ENCODE peak calls at places on chromosomes 4 and X, in eight cellular contexts. B is breast epithelium, S is HCT116, L is heart left ventricle, D is uterus, C is thyroid gland, Z is A549, N is suprapubic skin. R is an unnamed sample.

GRCh38 chr4:123587983-123588494 is 191.4 kb downstream of the SPRY1 start:
- DNase-seq in B (no peak), L (peak), S (peak), D (peak), N (peak), Z (peak), C (no peak), R (peak)

GRCh38 chr4:105707783-105708182 is 706 bp downstream of the INTS12 start:
- DNase-seq in B (no peak), C (no peak), N (no peak), Z (no peak), L (no peak), D (no peak), S (no peak), R (no peak)

GRCh38 chr4:185384877-185385465 is 10.8 kb downstream of the LRP2BP start:
- DNase-seq in B (no peak), C (no peak), N (no peak), L (no peak), Z (no peak), S (no peak), D (no peak), R (no peak)

GRCh38 chr4:87038837-87039715 is 104.3 kb downstream of the AFF1 start:
- DNase-seq in D (peak), S (no peak), N (peak), C (peak), B (peak), Z (peak), L (peak), R (peak)

GRCh38 chr4:145735777-145736176 is 55.8 kb downstream of the C4orf51 start:
- DNase-seq in N (no peak), Z (no peak), C (no peak), S (no peak), D (no peak), L (no peak), B (no peak), R (no peak)

GRCh38 chrX:22300130-22300529 is 27.4 kb downstream of the CBLL2 start:
- DNase-seq in N (no peak), L (peak), B (no peak), Z (no peak), S (peak), D (peak), C (peak), R (no peak)

GRCh38 chrX:148417934-148418333 is 82.5 kb upstream of the AFF2 start:
- DNase-seq in B (no peak), S (no peak), C (no peak), N (no peak), Z (no peak), L (no peak), D (no peak), R (no peak)

GRCh38 chr4:185465707-185466106 is 5.8 kb downstream of the CCDC110 start:
- DNase-seq in B (no peak), Z (no peak), D (no peak), N (no peak), C (no peak), S (no peak), L (no peak), R (no peak)

GRCh38 chr4:77193511-77194236 is 36.7 kb downstream of the CCNG2 start:
- DNase-seq in N (peak), B (peak), C (peak), D (peak), L (peak), Z (no peak), S (no peak), R (peak)

GRCh38 chrX:149372861-149373260 is 132.2 kb downstream of the IDS start:
- DNase-seq in N (no peak), D (no peak), B (no peak), C (no peak), S (no peak), L (no peak), Z (no peak), R (no peak)

GRCh38 chrX:45749375-45749774 is 548.7 kb upstream of the DIPK2B start:
- DNase-seq in Z (no peak), B (no peak), L (no peak), D (no peak), N (no peak), C (peak), S (no peak), R (no peak)

GRCh38 chr4:83618431-83618830 is 82.5 kb downstream of the GPAT3 start:
- DNase-seq in D (no peak), S (peak), B (no peak), Z (peak), C (peak), N (no peak), L (peak), R (no peak)

GRCh38 chrX:29488919-29489318 is 726.4 kb upstream of the MAGEB2 start:
- DNase-seq in Z (no peak), S (no peak), C (no peak), B (no peak), N (no peak), D (no peak), L (no peak), R (no peak)

GRCh38 chrX:96693407-96693806 is 8.8 kb downstream of the DIAPH2 start:
- DNase-seq in B (no peak), S (no peak), C (no peak), L (no peak), N (no peak), D (no peak), Z (no peak), R (no peak)

GRCh38 chr4:164977243-164978164 is at the start of gene TRIM61:
- DNase-seq in B (no peak), L (peak), S (no peak), N (no peak), D (no peak), C (peak), Z (no peak), R (no peak)

GRCh38 chr4:86831262-86832090 is 17.7 kb downstream of the SLC10A6 start:
- DNase-seq in S (peak), D (peak), C (peak), Z (peak), B (peak), L (no peak), N (no peak), R (no peak)

GRCh38 chr4:8307714-8308113 is 38.2 kb downstream of the HTRA3 start:
- DNase-seq in Z (no peak), N (peak), D (peak), C (no peak), B (no peak), L (no peak), S (no peak), R (peak)

GRCh38 chr4:19380600-19380999 is 871.1 kb upstream of the SLIT2 start:
- DNase-seq in N (no peak), B (no peak), C (no peak), Z (no peak), L (no peak), S (no peak), D (no peak), R (no peak)

GRCh38 chr4:69828828-69829227 is 31.1 kb downstream of the SULT1E1 start:
- DNase-seq in D (no peak), N (no peak), B (no peak), S (no peak), L (no peak), C (no peak), Z (no peak), R (no peak)

GRCh38 chr4:152247271-152247975 is 288.5 kb downstream of the FBXW7 start:
- DNase-seq in S (no peak), C (no peak), N (no peak), B (no peak), D (no peak), L (peak), Z (no peak), R (no peak)

GRCh38 chr4:144645621-144646522 is at the start of gene HHIP:
- DNase-seq in D (peak), S (no peak), C (no peak), Z (peak), L (peak), B (no peak), N (peak), R (no peak)
- TF ChIP-seq POLR2A in D (no peak), S (no peak), C (no peak), Z (no peak), L (no peak), B (no peak), N (no peak), R (no peak)

DNA sequence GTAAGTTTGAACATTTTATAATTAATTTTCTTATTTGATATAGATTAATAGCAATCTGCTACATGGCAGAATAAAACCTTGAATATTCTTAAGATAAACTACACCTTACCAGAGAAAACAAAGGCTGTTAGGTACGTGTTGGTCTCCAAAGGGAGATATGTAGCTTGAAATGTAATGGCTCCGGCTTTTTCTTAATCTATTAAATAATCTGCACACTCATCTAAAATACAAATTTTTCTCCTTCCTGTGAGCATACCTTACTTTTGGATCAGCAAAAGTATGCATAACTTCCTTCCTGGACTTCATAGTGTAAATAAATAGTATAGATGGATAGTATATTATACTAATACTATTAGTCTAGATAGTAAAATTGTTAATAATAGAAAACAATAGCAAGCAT is 141.3 kb downstream of the JADE1 start:
- DNase-seq in C (no peak), N (no peak), D (no peak), S (no peak), L (no peak), B (no peak), Z (no peak), R (no peak)
- TF ChIP-seq CTCF in C (no peak), N (no peak), D (no peak), S (no peak), L (no peak), B (no peak), Z (no peak), R (no peak)

GRCh38 chrX:100643943-100644587 is at the start of gene SRPX2:
- DNase-seq in L (peak), B (peak), N (no peak), S (peak), Z (peak), D (peak), C (no peak), R (peak)
- TF ChIP-seq POLR2A in L (no peak), B (no peak), N (peak), S (no peak), Z (no peak), D (no peak), C (no peak), R (no peak)

DNA sequence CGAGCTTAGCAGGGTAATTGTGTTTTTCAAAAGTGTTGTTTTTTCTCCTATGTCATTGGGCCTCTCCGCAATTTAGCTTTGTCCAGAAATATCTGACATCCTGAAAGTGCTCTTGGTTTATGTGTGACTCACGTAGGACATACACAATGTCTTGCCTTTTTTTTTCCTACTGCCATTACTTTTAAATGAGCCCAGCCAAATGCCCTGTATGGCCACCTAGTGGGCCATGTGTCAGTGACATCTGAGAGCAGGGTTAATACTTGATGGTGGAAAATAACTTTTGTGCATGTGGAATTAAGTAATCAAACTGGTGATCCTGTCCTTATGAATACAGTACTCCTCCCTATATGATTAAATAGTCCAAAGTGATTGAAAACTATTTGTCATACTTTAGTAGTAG is 1411.1 kb upstream of the TENM3 start:
- DNase-seq in S (no peak), D (no peak), B (no peak), Z (no peak), N (no peak), C (no peak), L (no peak), R (no peak)
- TF ChIP-seq CTCF in S (peak), D (no peak), B (no peak), Z (no peak), N (no peak), C (no peak), L (no peak), R (no peak)

GRCh38 chrX:64204252-64204651 is 1.3 kb downstream of the AMER1 start:
- DNase-seq in B (no peak), L (peak), C (no peak), D (peak), Z (no peak), S (no peak), N (no peak), R (no peak)

GRCh38 chrX:64205441-64205734 is at the start of gene AMER1:
- DNase-seq in B (no peak), D (no peak), N (peak), C (no peak), L (no peak), Z (no peak), S (no peak), R (peak)

GRCh38 chrX:64206556-64207162 is 1.2 kb upstream of the AMER1 start:
- DNase-seq in D (peak), N (no peak), B (peak), Z (no peak), C (peak), S (no peak), L (peak), R (no peak)

GRCh38 chrX:64204701-64205440 is 637 bp downstream of the AMER1 start:
- DNase-seq in D (peak), S (no peak), C (peak), B (peak), N (no peak), L (peak), Z (peak), R (peak)

DNA sequence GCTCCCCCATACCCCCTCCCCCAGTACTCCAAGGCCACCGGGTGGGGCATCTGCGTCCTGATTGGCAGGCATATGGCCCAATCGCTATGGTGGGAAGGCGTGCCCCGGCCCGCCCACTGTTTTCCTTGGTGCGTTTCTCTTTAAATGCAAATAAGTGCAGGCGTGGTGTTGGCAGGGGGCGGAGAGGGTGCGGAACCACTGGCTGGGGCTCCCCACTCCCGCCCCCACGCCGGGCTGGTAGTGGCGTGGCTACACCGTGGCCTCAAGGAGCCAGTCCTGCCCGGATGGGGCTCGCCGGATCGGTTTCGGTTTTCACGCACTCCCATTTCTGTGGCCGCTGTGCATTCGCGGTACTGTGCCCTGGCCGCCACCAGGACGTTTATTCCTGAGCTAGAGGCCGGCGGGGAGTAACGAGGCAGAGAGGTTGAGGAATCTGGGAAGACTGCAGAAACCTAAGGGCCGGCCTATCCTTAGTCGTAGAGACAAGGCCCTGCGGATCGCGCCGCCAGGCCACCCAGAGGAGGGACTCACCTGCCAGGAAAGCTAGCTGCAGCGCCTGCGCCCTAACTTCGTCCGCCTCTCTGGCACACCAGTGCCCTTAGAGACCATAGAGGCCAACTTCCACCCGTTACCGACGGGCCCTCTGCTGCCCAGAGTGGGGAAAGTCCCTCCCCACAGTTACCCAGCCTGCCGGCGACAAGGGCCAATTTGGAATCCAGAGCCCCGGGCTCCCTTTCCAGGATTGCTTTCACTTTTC is 405 bp upstream of the AMER1 start:
- DNase-seq in L (peak), Z (peak), S (peak), B (peak), N (peak), C (peak), D (peak), R (peak)
- TF ChIP-seq POLR2A in L (no peak), Z (peak), S (peak), B (peak), N (peak), C (no peak), D (peak), R (no peak)

DNA sequence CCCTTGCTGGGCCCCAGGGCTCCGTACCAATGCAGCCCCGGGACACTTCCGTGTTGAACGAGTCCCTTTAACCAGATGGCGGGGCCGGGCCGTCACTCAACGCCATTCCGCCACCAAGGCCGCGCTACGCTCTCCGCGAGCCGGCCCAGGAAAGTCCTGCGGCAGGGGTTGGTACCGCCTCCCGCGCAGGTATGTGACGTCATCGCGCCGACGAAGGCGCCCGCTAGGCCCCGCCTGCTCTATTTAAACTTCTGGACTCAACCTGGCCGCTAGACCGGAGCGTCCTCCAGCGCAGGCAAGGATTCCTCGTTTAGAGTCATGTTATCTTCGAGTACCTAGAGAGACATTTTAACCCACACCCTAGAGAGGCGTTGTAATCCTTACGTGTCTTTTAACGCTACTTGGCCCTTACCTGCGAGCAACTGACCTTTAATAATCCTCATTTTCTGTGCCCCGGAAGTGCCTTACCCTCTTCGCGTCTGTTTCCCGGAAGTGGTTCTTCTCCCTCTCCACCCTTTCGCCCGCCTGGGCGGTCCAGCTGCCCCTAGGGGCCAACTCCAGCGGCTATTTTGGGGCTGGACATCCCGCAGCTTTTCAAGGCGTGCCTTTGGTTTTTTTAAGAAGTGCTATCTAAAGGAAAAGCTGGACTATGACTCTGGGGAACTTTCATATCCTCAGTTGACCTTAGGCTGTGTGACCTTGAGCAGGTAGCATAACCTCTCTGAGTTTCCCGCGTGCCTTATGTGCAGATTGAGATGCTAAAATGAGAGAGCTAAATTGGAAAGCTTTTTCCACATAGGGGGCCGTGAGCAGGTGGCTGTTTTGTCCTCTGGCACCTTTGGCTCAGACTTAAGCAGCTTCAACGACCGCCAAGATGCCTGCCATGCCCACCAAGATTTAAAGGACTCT is at the start of gene PNPLA4:
- DNase-seq in D (peak), Z (peak), S (peak), N (peak), L (peak), B (peak), C (peak), R (peak)
- TF ChIP-seq CTCF in D (no peak), Z (peak), S (peak), N (peak), L (peak), B (no peak), C (peak), R (no peak)

GRCh38 chr4:99893029-99893428 is 1.2 kb downstream of the LAMTOR3 start:
- DNase-seq in C (no peak), S (no peak), L (no peak), Z (no peak), B (no peak), N (no peak), D (no peak), R (no peak)

GRCh38 chr4:99894998-99895397 is 771 bp upstream of the LAMTOR3 start:
- DNase-seq in B (no peak), Z (no peak), L (peak), N (no peak), D (peak), S (no peak), C (no peak), R (no peak)

DNA sequence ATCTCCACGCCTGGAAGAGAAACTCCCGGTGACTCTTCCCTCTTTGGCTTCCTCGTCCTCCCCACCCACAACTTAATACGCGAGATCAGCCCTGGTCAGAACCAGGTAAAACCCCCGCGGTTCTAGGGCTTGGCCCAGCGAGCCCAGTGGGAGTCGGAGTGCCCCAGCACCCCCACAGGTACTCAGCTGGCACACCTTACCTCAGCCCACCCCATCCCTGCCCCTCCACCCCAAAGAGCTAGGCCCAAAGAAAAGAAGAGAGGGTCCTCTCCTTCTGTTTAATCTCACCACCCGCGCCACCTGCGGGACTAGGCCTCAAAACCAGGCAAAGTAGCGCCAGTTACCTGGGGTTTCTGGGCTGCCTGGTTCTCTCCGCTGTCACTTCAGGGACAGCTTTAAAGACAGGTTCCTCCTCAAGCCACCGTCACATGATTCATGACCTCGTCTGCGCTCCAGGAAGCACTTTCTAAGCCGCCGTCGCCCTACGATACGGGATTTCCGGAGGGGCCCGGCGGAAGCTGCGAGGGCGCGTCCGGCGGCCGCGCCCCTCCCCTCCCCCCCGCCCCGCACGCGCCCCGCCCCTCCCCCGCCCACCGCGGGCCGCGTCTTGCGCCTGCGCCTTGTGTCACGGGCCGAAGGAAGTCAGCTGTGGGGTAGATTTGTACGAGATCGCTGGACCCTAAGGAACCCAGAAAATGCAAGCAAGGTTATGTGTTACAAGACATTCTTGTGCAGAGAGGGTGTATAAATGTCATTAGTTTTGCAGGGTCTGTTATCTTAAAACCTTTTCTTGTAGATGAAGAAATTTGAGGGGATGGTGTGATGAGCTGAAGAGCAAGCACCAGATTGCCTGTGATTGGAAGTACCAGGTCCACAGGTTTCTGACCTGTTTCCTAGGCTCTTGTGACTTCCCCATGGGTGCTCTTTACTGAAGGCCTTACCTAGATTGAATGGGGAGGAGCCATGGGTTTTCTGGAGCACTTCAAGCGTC is at the start of gene LAMTOR3:
- DNase-seq in N (peak), D (peak), S (peak), B (peak), C (peak), L (peak), Z (peak), R (peak)
- TF ChIP-seq POLR2A in N (peak), D (peak), S (peak), B (no peak), C (no peak), L (no peak), Z (peak), R (no peak)